ENCODE peak calls at places on chromosomes 1 and 21, in seven cellular contexts. One of them, this sample, is unnamed.

GRCh38 chr1:153670257-153670858 is 435 bp downstream of the ILF2 start:
- DNase-seq in T-helper 2 cell: peak; percentile 32
- DNase-seq in naive thymus-derived CD4-positive, alpha-beta T cell: no peak
- DNase-seq in IMR-90: no peak
- DNase-seq in GM12891: no peak
- DNase-seq in EH: no peak
- DNase-seq in heart right ventricle: peak; percentile 29
- DNase-seq in this sample: no peak

GRCh38 chr1:90768098-90768497 is 51.0 kb upstream of the BARHL2 start:
- DNase-seq in T-helper 2 cell: no peak
- DNase-seq in naive thymus-derived CD4-positive, alpha-beta T cell: no peak
- DNase-seq in IMR-90: no peak
- DNase-seq in GM12891: no peak
- DNase-seq in EH: no peak
- DNase-seq in heart right ventricle: no peak
- DNase-seq in this sample: no peak

GRCh38 chr1:87224209-87224608 is 104.5 kb upstream of the LMO4 start:
- DNase-seq in T-helper 2 cell: peak; percentile 46
- DNase-seq in naive thymus-derived CD4-positive, alpha-beta T cell: no peak
- DNase-seq in IMR-90: peak; percentile 100
- DNase-seq in GM12891: no peak
- DNase-seq in EH: peak; percentile 97
- DNase-seq in heart right ventricle: no peak
- DNase-seq in this sample: peak; percentile 96

GRCh38 chr1:25566186-25566729 is 22.9 kb downstream of the LDLRAP1 start:
- DNase-seq in T-helper 2 cell: no peak
- DNase-seq in naive thymus-derived CD4-positive, alpha-beta T cell: no peak
- DNase-seq in IMR-90: no peak
- DNase-seq in GM12891: no peak
- DNase-seq in EH: peak; percentile 24
- DNase-seq in heart right ventricle: no peak
- DNase-seq in this sample: no peak

GRCh38 chr1:163201906-163202305 is 810 bp downstream of the RGS5 start:
- DNase-seq in T-helper 2 cell: no peak
- DNase-seq in naive thymus-derived CD4-positive, alpha-beta T cell: no peak
- DNase-seq in IMR-90: no peak
- DNase-seq in GM12891: no peak
- DNase-seq in EH: no peak
- DNase-seq in heart right ventricle: no peak
- DNase-seq in this sample: no peak

GRCh38 chr1:57235782-57236181 is 188.1 kb downstream of the DAB1 start:
- DNase-seq in T-helper 2 cell: no peak
- DNase-seq in naive thymus-derived CD4-positive, alpha-beta T cell: no peak
- DNase-seq in IMR-90: no peak
- DNase-seq in GM12891: no peak
- DNase-seq in EH: no peak
- DNase-seq in heart right ventricle: no peak
- DNase-seq in this sample: no peak

GRCh38 chr1:184223216-184223615 is 163.6 kb upstream of the C1orf21 start:
- DNase-seq in T-helper 2 cell: peak; percentile 26
- DNase-seq in naive thymus-derived CD4-positive, alpha-beta T cell: no peak
- DNase-seq in IMR-90: no peak
- DNase-seq in GM12891: no peak
- DNase-seq in EH: peak; percentile 33
- DNase-seq in heart right ventricle: no peak
- DNase-seq in this sample: no peak

GRCh38 chr1:47942238-47942629 is 55.0 kb downstream of the TRABD2B start:
- DNase-seq in T-helper 2 cell: no peak
- DNase-seq in naive thymus-derived CD4-positive, alpha-beta T cell: no peak
- DNase-seq in IMR-90: no peak
- DNase-seq in GM12891: no peak
- DNase-seq in EH: no peak
- DNase-seq in heart right ventricle: no peak
- DNase-seq in this sample: no peak

GRCh38 chr1:170114916-170115315 is 30.8 kb upstream of the NTMT2 start:
- DNase-seq in T-helper 2 cell: no peak
- DNase-seq in naive thymus-derived CD4-positive, alpha-beta T cell: no peak
- DNase-seq in IMR-90: peak; percentile 51
- DNase-seq in GM12891: no peak
- DNase-seq in EH: peak; percentile 57
- DNase-seq in heart right ventricle: no peak
- DNase-seq in this sample: no peak

GRCh38 chr21:45481566-45481965 is 60.7 kb downstream of the SLC19A1 start:
- DNase-seq in T-helper 2 cell: no peak
- DNase-seq in naive thymus-derived CD4-positive, alpha-beta T cell: no peak
- DNase-seq in IMR-90: no peak
- DNase-seq in GM12891: no peak
- DNase-seq in EH: no peak
- DNase-seq in heart right ventricle: no peak
- DNase-seq in this sample: no peak

GRCh38 chr21:45899317-45900033 is 82.1 kb upstream of the COL6A1 start:
- DNase-seq in T-helper 2 cell: no peak
- DNase-seq in naive thymus-derived CD4-positive, alpha-beta T cell: no peak
- DNase-seq in IMR-90: no peak
- DNase-seq in GM12891: no peak
- DNase-seq in EH: no peak
- DNase-seq in heart right ventricle: no peak
- DNase-seq in this sample: no peak

GRCh38 chr1:208201241-208201640 is 42.9 kb downstream of the PLXNA2 start:
- DNase-seq in T-helper 2 cell: no peak
- DNase-seq in naive thymus-derived CD4-positive, alpha-beta T cell: no peak
- DNase-seq in IMR-90: peak; percentile 91
- DNase-seq in GM12891: no peak
- DNase-seq in EH: peak; percentile 97
- DNase-seq in heart right ventricle: no peak
- DNase-seq in this sample: peak; percentile 90

GRCh38 chr1:29469457-29469856 is 233.1 kb downstream of the PTPRU start:
- DNase-seq in T-helper 2 cell: no peak
- DNase-seq in naive thymus-derived CD4-positive, alpha-beta T cell: no peak
- DNase-seq in IMR-90: no peak
- DNase-seq in GM12891: no peak
- DNase-seq in EH: no peak
- DNase-seq in heart right ventricle: no peak
- DNase-seq in this sample: no peak

GRCh38 chr1:95021085-95021484 is 51.7 kb downstream of the ALG14 start:
- DNase-seq in T-helper 2 cell: no peak
- DNase-seq in naive thymus-derived CD4-positive, alpha-beta T cell: no peak
- DNase-seq in IMR-90: no peak
- DNase-seq in GM12891: no peak
- DNase-seq in EH: no peak
- DNase-seq in heart right ventricle: no peak
- DNase-seq in this sample: no peak

GRCh38 chr1:224647449-224647848 is 31.3 kb downstream of the CNIH3 start:
- DNase-seq in T-helper 2 cell: no peak
- DNase-seq in naive thymus-derived CD4-positive, alpha-beta T cell: no peak
- DNase-seq in IMR-90: no peak
- DNase-seq in GM12891: no peak
- DNase-seq in EH: no peak
- DNase-seq in heart right ventricle: no peak
- DNase-seq in this sample: no peak

GRCh38 chr1:23356451-23356850 is 12.4 kb upstream of the HNRNPR start:
- DNase-seq in T-helper 2 cell: no peak
- DNase-seq in naive thymus-derived CD4-positive, alpha-beta T cell: no peak
- DNase-seq in IMR-90: no peak
- DNase-seq in GM12891: no peak
- DNase-seq in EH: no peak
- DNase-seq in heart right ventricle: no peak
- DNase-seq in this sample: no peak

GRCh38 chr1:108829498-108829916 is 27.4 kb downstream of the AKNAD1 start:
- DNase-seq in T-helper 2 cell: no peak
- DNase-seq in naive thymus-derived CD4-positive, alpha-beta T cell: no peak
- DNase-seq in IMR-90: peak; percentile 76
- DNase-seq in GM12891: no peak
- DNase-seq in EH: peak; percentile 73
- DNase-seq in heart right ventricle: no peak
- DNase-seq in this sample: no peak

GRCh38 chr1:44260792-44261474 is 47.7 kb downstream of the DMAP1 start:
- DNase-seq in T-helper 2 cell: no peak
- DNase-seq in naive thymus-derived CD4-positive, alpha-beta T cell: no peak
- DNase-seq in IMR-90: no peak
- DNase-seq in GM12891: no peak
- DNase-seq in EH: no peak
- DNase-seq in heart right ventricle: no peak
- DNase-seq in this sample: no peak

GRCh38 chr1:206882555-206882954 is 14.7 kb upstream of the IL24 start:
- DNase-seq in T-helper 2 cell: no peak
- DNase-seq in naive thymus-derived CD4-positive, alpha-beta T cell: no peak
- DNase-seq in IMR-90: no peak
- DNase-seq in GM12891: no peak
- DNase-seq in EH: no peak
- DNase-seq in heart right ventricle: no peak
- DNase-seq in this sample: no peak

GRCh38 chr1:221419513-221420088 is 322.3 kb downstream of the DUSP10 start:
- DNase-seq in T-helper 2 cell: no peak
- DNase-seq in naive thymus-derived CD4-positive, alpha-beta T cell: no peak
- DNase-seq in IMR-90: peak; percentile 92
- DNase-seq in GM12891: no peak
- DNase-seq in EH: peak; percentile 67
- DNase-seq in heart right ventricle: no peak
- DNase-seq in this sample: peak; percentile 41

GRCh38 chr1:28882009-28882628 is 32.2 kb upstream of the EPB41 start:
- DNase-seq in T-helper 2 cell: peak; percentile 79
- DNase-seq in naive thymus-derived CD4-positive, alpha-beta T cell: peak; percentile 70
- DNase-seq in IMR-90: peak; percentile 81
- DNase-seq in GM12891: peak; percentile 63
- DNase-seq in EH: peak; percentile 88
- DNase-seq in heart right ventricle: peak; percentile 83
- DNase-seq in this sample: peak; percentile 80

GRCh38 chr1:67586596-67586995 is 98.4 kb upstream of the GADD45A start:
- DNase-seq in T-helper 2 cell: no peak
- DNase-seq in naive thymus-derived CD4-positive, alpha-beta T cell: no peak
- DNase-seq in IMR-90: peak; percentile 56
- DNase-seq in GM12891: no peak
- DNase-seq in EH: peak; percentile 92
- DNase-seq in heart right ventricle: no peak
- DNase-seq in this sample: peak; percentile 50

GRCh38 chr1:45079533-45079932 is 67.5 kb downstream of the UROD start:
- DNase-seq in T-helper 2 cell: no peak
- DNase-seq in naive thymus-derived CD4-positive, alpha-beta T cell: no peak
- DNase-seq in IMR-90: no peak
- DNase-seq in GM12891: no peak
- DNase-seq in EH: no peak
- DNase-seq in heart right ventricle: no peak
- DNase-seq in this sample: no peak

GRCh38 chr1:60894121-60894520 is 188.2 kb upstream of the NFIA start:
- DNase-seq in T-helper 2 cell: no peak
- DNase-seq in naive thymus-derived CD4-positive, alpha-beta T cell: no peak
- DNase-seq in IMR-90: no peak
- DNase-seq in GM12891: no peak
- DNase-seq in EH: no peak
- DNase-seq in heart right ventricle: no peak
- DNase-seq in this sample: no peak

GRCh38 chr1:247857069-247857985 is at the start of gene TRIM58:
- DNase-seq in T-helper 2 cell: peak; percentile 49
- DNase-seq in naive thymus-derived CD4-positive, alpha-beta T cell: peak; percentile 4
- DNase-seq in IMR-90: no peak
- DNase-seq in GM12891: peak; percentile 30
- DNase-seq in EH: no peak
- DNase-seq in heart right ventricle: no peak
- DNase-seq in this sample: peak; percentile 97

GRCh38 chr1:96721053-96721381 is 567 bp upstream of the PTBP2 start:
- DNase-seq in T-helper 2 cell: no peak
- DNase-seq in naive thymus-derived CD4-positive, alpha-beta T cell: no peak
- DNase-seq in IMR-90: no peak
- DNase-seq in GM12891: no peak
- DNase-seq in EH: no peak
- DNase-seq in heart right ventricle: no peak
- DNase-seq in this sample: no peak

GRCh38 chr21:44911384-44912157 is 9.1 kb downstream of the ITGB2 start:
- DNase-seq in T-helper 2 cell: peak; percentile 90
- DNase-seq in naive thymus-derived CD4-positive, alpha-beta T cell: peak; percentile 81
- DNase-seq in IMR-90: no peak
- DNase-seq in GM12891: peak; percentile 79
- DNase-seq in EH: no peak
- DNase-seq in heart right ventricle: peak; percentile 81
- DNase-seq in this sample: peak; percentile 40

GRCh38 chr1:24903560-24903954 is 26.5 kb downstream of the RUNX3 start:
- DNase-seq in T-helper 2 cell: no peak
- DNase-seq in naive thymus-derived CD4-positive, alpha-beta T cell: no peak
- DNase-seq in IMR-90: no peak
- DNase-seq in GM12891: no peak
- DNase-seq in EH: no peak
- DNase-seq in heart right ventricle: no peak
- DNase-seq in this sample: no peak

GRCh38 chr1:58654322-58654721 is 45.5 kb downstream of the MYSM1 start:
- DNase-seq in T-helper 2 cell: no peak
- DNase-seq in naive thymus-derived CD4-positive, alpha-beta T cell: no peak
- DNase-seq in IMR-90: no peak
- DNase-seq in GM12891: no peak
- DNase-seq in EH: no peak
- DNase-seq in heart right ventricle: no peak
- DNase-seq in this sample: no peak

GRCh38 chr1:91699339-91699970 is 186.5 kb downstream of the TGFBR3 start:
- DNase-seq in T-helper 2 cell: peak; percentile 50
- DNase-seq in naive thymus-derived CD4-positive, alpha-beta T cell: no peak
- DNase-seq in IMR-90: peak; percentile 87
- DNase-seq in GM12891: no peak
- DNase-seq in EH: peak; percentile 95
- DNase-seq in heart right ventricle: no peak
- DNase-seq in this sample: no peak

GRCh38 chr1:43269627-43270375 is at the start of gene TMEM125:
- DNase-seq in T-helper 2 cell: no peak
- DNase-seq in naive thymus-derived CD4-positive, alpha-beta T cell: no peak
- DNase-seq in IMR-90: no peak
- DNase-seq in GM12891: no peak
- DNase-seq in EH: no peak
- DNase-seq in heart right ventricle: no peak
- DNase-seq in this sample: no peak

GRCh38 chr21:34181418-34181817 is 108.0 kb downstream of the MRPS6 start:
- DNase-seq in T-helper 2 cell: no peak
- DNase-seq in naive thymus-derived CD4-positive, alpha-beta T cell: no peak
- DNase-seq in IMR-90: no peak
- DNase-seq in GM12891: no peak
- DNase-seq in EH: no peak
- DNase-seq in heart right ventricle: no peak
- DNase-seq in this sample: no peak